ENCODE peak calls at places on chromosomes 11 and 22, in ten cellular contexts. M is lower leg skin, Z is brain microvascular endothelial cell, E is ovary, K is HFFc6, Q is GM10248, P is cardiac fibroblast, H is fibroblast of mammary gland, G is epithelial cell of esophagus, W is heart left ventricle. L is an unnamed sample.

GRCh38 chr22:17637490-17638181 is 921 bp upstream of the BCL2L13 start:
- DNase-seq in M (no peak), Z (no peak), E (no peak), K (no peak), Q (no peak), P (no peak), H (no peak), G (no peak), W (no peak), L (no peak)

GRCh38 chr22:17767236-17768065 is 6.8 kb downstream of the BID start:
- DNase-seq in M (no peak), Z (no peak), E (no peak), K (no peak), Q (peak; percentile 67), P (no peak), H (no peak), G (no peak), W (no peak), L (no peak)

GRCh38 chr11:134578807-134579708 is 167.0 kb upstream of the B3GAT1 start:
- DNase-seq in M (peak; percentile 11), Z (no peak), E (no peak), K (no peak), Q (peak; percentile 17), P (no peak), H (no peak), G (no peak), W (no peak), L (no peak)

GRCh38 chr22:41934284-41935014 is 7.8 kb upstream of the TNFRSF13C start:
- DNase-seq in M (no peak), Z (no peak), E (no peak), K (no peak), Q (no peak), P (no peak), H (no peak), G (no peak), W (no peak), L (no peak)

GRCh38 chr11:19073454-19074415 is 13.2 kb upstream of the MRGPRX2 start:
- DNase-seq in M (no peak), Z (no peak), E (no peak), K (no peak), Q (no peak), P (no peak), H (no peak), G (no peak), W (no peak), L (no peak)

GRCh38 chr11:39367526-39367925 is 2091.9 kb downstream of the LRRC4C start:
- DNase-seq in M (no peak), Z (no peak), E (no peak), K (no peak), Q (no peak), P (no peak), H (no peak), G (no peak), W (no peak), L (no peak)

GRCh38 chr11:79383874-79384273 is 57.0 kb downstream of the TENM4 start:
- DNase-seq in M (no peak), Z (no peak), E (no peak), K (no peak), Q (no peak), P (no peak), H (no peak), G (no peak), W (no peak), L (no peak)

GRCh38 chr11:116786360-116786759 is 1.5 kb downstream of the ZPR1 start:
- DNase-seq in M (no peak), Z (no peak), E (no peak), K (no peak), Q (no peak), P (no peak), H (no peak), G (no peak), W (no peak), L (no peak)

GRCh38 chr11:118003021-118003423 is 16.8 kb downstream of the IL10RA start:
- DNase-seq in M (no peak), Z (no peak), E (no peak), K (no peak), Q (no peak), P (no peak), H (no peak), G (no peak), W (no peak), L (peak; percentile 28)

GRCh38 chr11:115699733-115700132 is 195.5 kb upstream of the CADM1 start:
- DNase-seq in M (no peak), Z (no peak), E (no peak), K (no peak), Q (no peak), P (no peak), H (no peak), G (no peak), W (peak; percentile 28), L (no peak)

GRCh38 chr22:50696799-50697561 is 24.4 kb downstream of the SHANK3 start:
- DNase-seq in M (no peak), Z (no peak), E (no peak), K (no peak), Q (no peak), P (peak; percentile 30), H (no peak), G (peak; percentile 43), W (peak; percentile 30), L (no peak)

GRCh38 chr11:130189492-130190210 is 30.1 kb downstream of the ST14 start:
- DNase-seq in M (no peak), Z (no peak), E (no peak), K (no peak), Q (no peak), P (no peak), H (no peak), G (no peak), W (no peak), L (no peak)

GRCh38 chr11:79019981-79020380 is 420.8 kb downstream of the TENM4 start:
- DNase-seq in M (no peak), Z (no peak), E (no peak), K (no peak), Q (no peak), P (no peak), H (no peak), G (no peak), W (no peak), L (no peak)

GRCh38 chr11:22244986-22245592 is 52.2 kb downstream of the ANO5 start:
- DNase-seq in M (peak; percentile 15), Z (peak; percentile 13), E (peak; percentile 34), K (no peak), Q (peak; percentile 5), P (peak; percentile 60), H (peak; percentile 45), G (peak; percentile 57), W (peak; percentile 26), L (peak; percentile 38)

GRCh38 chr11:45282070-45282469 is 4.1 kb downstream of the SYT13 start:
- DNase-seq in M (no peak), Z (no peak), E (no peak), K (no peak), Q (no peak), P (no peak), H (no peak), G (no peak), W (no peak), L (no peak)

GRCh38 chr11:8913961-8914660 is 3.1 kb downstream of the AKIP1 start:
- DNase-seq in M (no peak), Z (peak; percentile 36), E (peak; percentile 56), K (no peak), Q (peak; percentile 48), P (peak; percentile 64), H (peak; percentile 62), G (peak; percentile 41), W (peak; percentile 40), L (no peak)

GRCh38 chr11:59195596-59195995 is 17.1 kb downstream of the MPEG1 start:
- DNase-seq in M (no peak), Z (no peak), E (no peak), K (no peak), Q (no peak), P (no peak), H (no peak), G (no peak), W (no peak), L (no peak)

DNA sequence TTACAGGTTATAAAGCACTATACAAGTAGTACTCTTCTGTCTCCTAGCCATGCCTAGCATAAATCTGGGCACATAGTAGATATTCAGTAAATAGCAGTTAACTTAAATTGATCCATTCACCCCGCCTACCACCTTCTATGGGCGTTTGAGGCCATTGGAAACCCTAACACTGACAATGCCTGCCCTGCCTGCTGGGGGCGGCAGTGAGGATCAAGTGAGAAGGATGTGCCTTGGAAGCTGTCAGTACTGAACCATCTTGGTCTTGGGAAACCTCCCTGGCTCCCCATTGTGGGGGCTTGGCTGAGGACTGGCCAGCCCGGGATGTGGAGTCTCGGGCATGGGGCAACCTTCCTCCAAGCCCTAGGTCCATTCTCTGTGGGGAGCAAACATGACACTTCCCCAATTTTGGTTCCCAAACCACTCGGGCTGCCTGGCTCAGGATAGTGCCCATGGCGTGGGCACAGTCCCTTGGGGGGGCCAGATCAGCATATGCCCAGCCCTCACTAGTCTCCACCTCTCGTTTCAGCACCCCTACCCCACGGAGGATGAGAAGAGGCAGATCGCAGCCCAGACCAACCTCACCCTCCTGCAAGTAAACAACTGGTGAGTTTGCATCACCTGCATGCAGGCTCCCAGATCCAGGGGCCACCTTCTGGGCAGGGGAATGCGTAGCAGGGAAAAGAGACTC is 67.4 kb downstream of the FEZ1 start:
- DNase-seq in M (no peak), Z (no peak), E (no peak), K (no peak), Q (no peak), P (no peak), H (no peak), G (peak; percentile 17), W (no peak), L (no peak)
- TF ChIP-seq CTCF in M (no peak), Z (no peak), E (no peak), K (no peak), Q (no peak), P (no peak), H (no peak), G (no peak), W (no peak), L (no peak)

GRCh38 chr11:13324709-13325108 is 47.1 kb downstream of the BMAL1 start:
- DNase-seq in M (no peak), Z (no peak), E (no peak), K (no peak), Q (no peak), P (no peak), H (no peak), G (no peak), W (no peak), L (no peak)
- TF ChIP-seq CTCF in M (no peak), Z (peak; percentile 24), E (no peak), K (no peak), Q (no peak), P (no peak), H (no peak), G (no peak), W (no peak), L (no peak)

GRCh38 chr11:104547996-104548661 is 350.1 kb downstream of the CASP12 start:
- DNase-seq in M (no peak), Z (peak; percentile 12), E (no peak), K (no peak), Q (no peak), P (peak; percentile 18), H (peak; percentile 58), G (peak; percentile 84), W (no peak), L (no peak)
- TF ChIP-seq CTCF in M (no peak), Z (no peak), E (no peak), K (no peak), Q (no peak), P (no peak), H (no peak), G (no peak), W (no peak), L (no peak)

DNA sequence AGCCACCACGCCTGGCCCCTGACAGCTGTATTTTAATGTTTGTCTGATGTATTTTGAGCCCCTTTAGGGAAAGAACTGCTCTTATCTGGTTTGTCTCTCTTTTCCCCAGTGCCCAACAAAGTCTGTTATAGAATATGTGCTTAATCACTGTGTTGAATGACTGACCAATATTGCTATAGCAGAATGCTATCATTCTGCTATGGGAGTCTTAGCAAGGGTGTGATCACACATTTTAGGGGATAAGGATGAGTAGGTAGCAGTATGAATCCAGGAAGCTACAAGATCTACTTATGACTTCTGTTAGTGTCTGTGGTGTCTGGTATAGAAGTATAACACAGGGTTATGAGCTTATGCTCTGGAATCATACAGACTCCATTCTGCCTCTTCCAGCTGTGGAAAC is 117.5 kb upstream of the RRM1 start:
- DNase-seq in M (no peak), Z (no peak), E (no peak), K (no peak), Q (no peak), P (no peak), H (no peak), G (no peak), W (no peak), L (no peak)
- TF ChIP-seq CTCF in M (no peak), Z (no peak), E (no peak), K (no peak), Q (no peak), P (no peak), H (no peak), G (no peak), W (no peak), L (no peak)